ENCODE peak calls at places on chromosome 22, in four cellular contexts. O is mucosa of descending colon, B is prostate gland, F is mesothelial cell of epicardium. N is an unnamed sample.

GRCh38 chr22:42565956-42566355 is 12.2 kb downstream of the SERHL2 start:
- DNase-seq in O (no peak), B (no peak), F (no peak), N (no peak)

GRCh38 chr22:46737976-46738641 is at the start of gene CERK:
- DNase-seq in O (peak; percentile 75), B (peak; percentile 50), F (peak; percentile 66), N (peak; percentile 60)

GRCh38 chr22:36425977-36426523 is 38.3 kb upstream of the MYH9 start:
- DNase-seq in O (no peak), B (no peak), F (no peak), N (no peak)

GRCh38 chr22:30763815-30764686 is 69.4 kb downstream of the OSBP2 start:
- DNase-seq in O (peak; percentile 24), B (peak; percentile 68), F (peak; percentile 46), N (no peak)

GRCh38 chr22:32700186-32700882 is 101.2 kb upstream of the TIMP3 start:
- DNase-seq in O (peak; percentile 21), B (no peak), F (no peak), N (no peak)

GRCh38 chr22:47287516-47287915 is 525.1 kb downstream of the TBC1D22A start:
- DNase-seq in O (no peak), B (no peak), F (no peak), N (no peak)

GRCh38 chr22:48065852-48066251 is 1303.4 kb downstream of the TBC1D22A start:
- DNase-seq in O (no peak), B (no peak), F (no peak), N (no peak)

GRCh38 chr22:49827307-49827852 is 293 bp downstream of the BRD1 start:
- DNase-seq in O (no peak), B (no peak), F (no peak), N (no peak)

GRCh38 chr22:44411226-44412135 is 86.6 kb downstream of the RTL6 start:
- DNase-seq in O (no peak), B (no peak), F (no peak), N (no peak)

GRCh38 chr22:44837481-44837880 is 85.1 kb downstream of the ARHGAP8 start:
- DNase-seq in O (no peak), B (no peak), F (no peak), N (no peak)

GRCh38 chr22:31199187-31199586 is 12.9 kb upstream of the LIMK2 start:
- DNase-seq in O (no peak), B (no peak), F (no peak), N (no peak)

GRCh38 chr22:29003975-29004646 is 57.5 kb downstream of the C22orf31 start:
- DNase-seq in O (peak; percentile 20), B (peak; percentile 85), F (no peak), N (no peak)

GRCh38 chr22:31346733-31347250 is 646 bp upstream of the PATZ1 start:
- DNase-seq in O (peak; percentile 57), B (peak; percentile 43), F (peak; percentile 70), N (peak; percentile 33)

GRCh38 chr22:39579909-39580571 is 9.5 kb downstream of the CACNA1I start:
- DNase-seq in O (no peak), B (no peak), F (no peak), N (no peak)

GRCh38 chr22:33076368-33076767 is 18.2 kb upstream of the SYN3 start:
- DNase-seq in O (no peak), B (no peak), F (no peak), N (no peak)

GRCh38 chr22:32866953-32867352 is 65.4 kb downstream of the TIMP3 start:
- DNase-seq in O (no peak), B (no peak), F (no peak), N (no peak)

GRCh38 chr22:31654408-31654807 is 7.6 kb downstream of the PISD start:
- DNase-seq in O (no peak), B (no peak), F (no peak), N (no peak)

GRCh38 chr22:45226681-45227186 is 14.0 kb downstream of the KIAA0930 start:
- DNase-seq in O (no peak), B (no peak), F (no peak), N (no peak)

GRCh38 chr22:29574762-29575450 is 6.0 kb downstream of the NIPSNAP1 start:
- DNase-seq in O (no peak), B (no peak), F (no peak), N (no peak)

GRCh38 chr22:28799834-28800307 is 498 bp downstream of the XBP1 start:
- DNase-seq in O (peak; percentile 77), B (no peak), F (peak; percentile 68), N (no peak)

GRCh38 chr22:28714043-28714442 is 27.6 kb downstream of the CHEK2 start:
- DNase-seq in O (no peak), B (no peak), F (no peak), N (no peak)

GRCh38 chr22:18077087-18077638 is 627 bp upstream of the PEX26 start:
- DNase-seq in O (no peak), B (no peak), F (no peak), N (no peak)

GRCh38 chr22:18076060-18076497 is 1.7 kb upstream of the PEX26 start:
- DNase-seq in O (peak; percentile 85), B (peak; percentile 85), F (peak; percentile 53), N (no peak)

GRCh38 chr22:18079706-18080230 is 2.0 kb downstream of the PEX26 start:
- DNase-seq in O (no peak), B (no peak), F (no peak), N (no peak)

GRCh38 chr22:18077639-18078328 is at the start of gene PEX26:
- DNase-seq in O (peak; percentile 96), B (peak; percentile 96), F (peak; percentile 87), N (peak; percentile 89)

GRCh38 chr22:18078329-18079041 is 695 bp downstream of the PEX26 start:
- DNase-seq in O (peak; percentile 64), B (no peak), F (no peak), N (peak; percentile 30)
- TF ChIP-seq CTCF in O (no peak), B (no peak), F (peak; percentile 22), N (no peak)

GRCh38 chr22:23773247-23774113 is 831 bp downstream of the MMP11 start:
- DNase-seq in O (no peak), B (no peak), F (no peak), N (no peak)

GRCh38 chr22:23777776-23778575 is 5.3 kb downstream of the MMP11 start:
- DNase-seq in O (no peak), B (no peak), F (no peak), N (no peak)

GRCh38 chr22:23774922-23775436 is 2.3 kb downstream of the MMP11 start:
- DNase-seq in O (no peak), B (no peak), F (no peak), N (no peak)

GRCh38 chr22:23774114-23774921 is 1.7 kb downstream of the MMP11 start:
- DNase-seq in O (no peak), B (no peak), F (no peak), N (no peak)

DNA sequence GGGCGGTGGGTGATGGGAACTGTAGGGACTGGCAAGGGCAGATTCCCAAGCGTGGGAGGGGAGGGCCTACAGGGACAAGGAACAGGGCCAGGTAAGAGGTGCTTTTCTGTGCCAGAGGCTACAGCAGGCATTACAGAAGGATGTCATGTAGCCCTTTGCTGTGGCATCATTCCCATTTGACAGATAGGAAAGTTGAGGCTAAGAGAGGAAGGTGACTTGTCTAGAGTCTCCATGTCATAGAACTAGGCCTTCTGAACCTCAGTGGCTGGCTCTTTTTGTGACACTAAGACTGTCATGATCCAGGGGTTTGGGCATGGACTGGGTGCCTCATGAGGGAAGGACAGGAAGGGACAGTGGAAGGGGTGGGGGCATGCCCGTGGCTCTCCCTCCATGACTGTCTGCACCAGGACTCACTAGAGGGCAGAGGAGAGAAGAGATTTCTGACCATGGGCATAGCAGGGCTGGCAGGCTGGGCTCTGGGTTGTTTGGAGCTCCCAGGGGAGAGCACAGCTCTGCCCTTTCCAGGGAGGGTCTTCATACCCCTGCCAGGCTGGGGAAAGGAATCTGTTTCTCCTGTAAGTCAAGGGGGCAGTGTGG is 3.2 kb downstream of the MMP11 start:
- DNase-seq in O (no peak), B (no peak), F (no peak), N (no peak)
- TF ChIP-seq CTCF in O (no peak), B (no peak), F (no peak), N (no peak)

GRCh38 chr22:41177626-41178424 is 27.3 kb upstream of the L3MBTL2 start:
- DNase-seq in O (no peak), B (no peak), F (no peak), N (no peak)
- TF ChIP-seq CTCF in O (no peak), B (no peak), F (no peak), N (no peak)

GRCh38 chr22:20174785-20175596 is 24.1 kb upstream of the CCDC188 start:
- DNase-seq in O (no peak), B (no peak), F (no peak), N (no peak)
- TF ChIP-seq CTCF in O (no peak), B (no peak), F (no peak), N (no peak)

GRCh38 chr22:38435010-38435409 is 20.0 kb downstream of the KCNJ4 start:
- DNase-seq in O (no peak), B (no peak), F (no peak), N (no peak)
- TF ChIP-seq CTCF in O (no peak), B (no peak), F (no peak), N (no peak)

GRCh38 chr22:37765498-37765897 is 42.2 kb upstream of the GCAT start:
- DNase-seq in O (no peak), B (no peak), F (no peak), N (no peak)
- TF ChIP-seq CTCF in O (no peak), B (no peak), F (no peak), N (no peak)

N was measured in natural killer cell.